ENCODE peak calls at places on chromosome 7, in five cellular contexts. One of them, this sample, is unnamed.
A peak's percentile ranks its signal among the peaks of the same experiment; 100 is the strongest.

GRCh38 chr7:92720604-92721350 is 115.6 kb downstream of the CDK6 start:
- DNase-seq in A172: no peak
- DNase-seq in ecto neural progenitor cell: no peak
- DNase-seq in anterior cingulate cortex: no peak
- DNase-seq in HEK293T: no peak
- DNase-seq in this sample: no peak

GRCh38 chr7:128900237-128900636 is 10.3 kb downstream of the KCP start:
- DNase-seq in A172: no peak
- DNase-seq in ecto neural progenitor cell: no peak
- DNase-seq in anterior cingulate cortex: no peak
- DNase-seq in HEK293T: no peak
- DNase-seq in this sample: no peak

GRCh38 chr7:17681965-17682364 is 258.3 kb downstream of the SNX13 start:
- DNase-seq in A172: peak; percentile 59
- DNase-seq in ecto neural progenitor cell: no peak
- DNase-seq in anterior cingulate cortex: no peak
- DNase-seq in HEK293T: no peak
- DNase-seq in this sample: no peak

GRCh38 chr7:127940365-127941160 is 90.7 kb downstream of the LRRC4 start:
- DNase-seq in A172: no peak
- DNase-seq in ecto neural progenitor cell: peak; percentile 47
- DNase-seq in anterior cingulate cortex: no peak
- DNase-seq in HEK293T: no peak
- DNase-seq in this sample: no peak

GRCh38 chr7:151177310-151177709 is 9.7 kb downstream of the ASB10 start:
- DNase-seq in A172: no peak
- DNase-seq in ecto neural progenitor cell: no peak
- DNase-seq in anterior cingulate cortex: no peak
- DNase-seq in HEK293T: no peak
- DNase-seq in this sample: no peak

GRCh38 chr7:157276731-157277562 is 59.9 kb upstream of the DNAJB6 start:
- DNase-seq in A172: peak; percentile 53
- DNase-seq in ecto neural progenitor cell: no peak
- DNase-seq in anterior cingulate cortex: no peak
- DNase-seq in HEK293T: peak; percentile 12
- DNase-seq in this sample: peak; percentile 31

GRCh38 chr7:120052884-120053382 is 220.0 kb upstream of the KCND2 start:
- DNase-seq in A172: peak; percentile 55
- DNase-seq in ecto neural progenitor cell: no peak
- DNase-seq in anterior cingulate cortex: no peak
- DNase-seq in HEK293T: no peak
- DNase-seq in this sample: no peak

GRCh38 chr7:30657131-30657530 is 25.1 kb downstream of the CRHR2 start:
- DNase-seq in A172: no peak
- DNase-seq in ecto neural progenitor cell: no peak
- DNase-seq in anterior cingulate cortex: no peak
- DNase-seq in HEK293T: no peak
- DNase-seq in this sample: no peak

GRCh38 chr7:49001610-49002033 is 77.3 kb downstream of the CDC14C start:
- DNase-seq in A172: peak; percentile 67
- DNase-seq in ecto neural progenitor cell: peak; percentile 52
- DNase-seq in anterior cingulate cortex: no peak
- DNase-seq in HEK293T: peak; percentile 13
- DNase-seq in this sample: peak; percentile 1

GRCh38 chr7:37081436-37081835 is 357.1 kb upstream of the AOAH start:
- DNase-seq in A172: peak; percentile 59
- DNase-seq in ecto neural progenitor cell: no peak
- DNase-seq in anterior cingulate cortex: no peak
- DNase-seq in HEK293T: no peak
- DNase-seq in this sample: no peak

GRCh38 chr7:25789701-25790240 is 362.2 kb upstream of the NFE2L3 start:
- DNase-seq in A172: no peak
- DNase-seq in ecto neural progenitor cell: no peak
- DNase-seq in anterior cingulate cortex: no peak
- DNase-seq in HEK293T: no peak
- DNase-seq in this sample: no peak

GRCh38 chr7:139043823-139044812 is 8.3 kb upstream of the ZC3HAV1L start:
- DNase-seq in A172: no peak
- DNase-seq in ecto neural progenitor cell: no peak
- DNase-seq in anterior cingulate cortex: no peak
- DNase-seq in HEK293T: no peak
- DNase-seq in this sample: no peak

GRCh38 chr7:158025651-158026600 is 561.7 kb downstream of the PTPRN2 start:
- DNase-seq in A172: no peak
- DNase-seq in ecto neural progenitor cell: no peak
- DNase-seq in anterior cingulate cortex: no peak
- DNase-seq in HEK293T: no peak
- DNase-seq in this sample: no peak

GRCh38 chr7:100130608-100131453 is 4.1 kb downstream of the MBLAC1 start:
- DNase-seq in A172: peak; percentile 48
- DNase-seq in ecto neural progenitor cell: peak; percentile 90
- DNase-seq in anterior cingulate cortex: peak; percentile 47
- DNase-seq in HEK293T: peak; percentile 77
- DNase-seq in this sample: no peak

GRCh38 chr7:34143397-34143796 is 238.1 kb downstream of the BMPER start:
- DNase-seq in A172: peak; percentile 85
- DNase-seq in ecto neural progenitor cell: no peak
- DNase-seq in anterior cingulate cortex: no peak
- DNase-seq in HEK293T: no peak
- DNase-seq in this sample: no peak

GRCh38 chr7:1497293-1497927 is 6.8 kb downstream of the INTS1 start:
- DNase-seq in A172: no peak
- DNase-seq in ecto neural progenitor cell: no peak
- DNase-seq in anterior cingulate cortex: no peak
- DNase-seq in HEK293T: no peak
- DNase-seq in this sample: no peak